ENCODE peak calls at places on chromosomes 7 and 10, in seven cellular contexts. Q is HepG2, X is HCT116, L is K562, Y is Panc1, G is GM12878, Z is H1. K is an unnamed sample.

GRCh38 chr10:88245974-88246511 is 337.1 kb downstream of the RNLS start:
- DNase-seq in Q (no peak), X (no peak), L (no peak), Y (no peak), G (no peak), Z (no peak), K (no peak)

GRCh38 chr7:82183633-82184032 is 259.9 kb downstream of the CACNA2D1 start:
- DNase-seq in Q (no peak), X (no peak), L (no peak), Y (no peak), G (no peak), Z (no peak), K (no peak)

GRCh38 chr7:142808802-142809583 is 38.2 kb downstream of the PRSS2 start:
- DNase-seq in Q (no peak), X (no peak), L (peak; percentile 77), Y (no peak), G (peak; percentile 96), Z (no peak), K (no peak)

GRCh38 chr10:95567903-95568630 is 6.9 kb upstream of the SORBS1 start:
- DNase-seq in Q (no peak), X (no peak), L (no peak), Y (no peak), G (no peak), Z (no peak), K (no peak)

GRCh38 chr10:61688551-61689308 is 26.0 kb downstream of the CABCOCO1 start:
- DNase-seq in Q (no peak), X (no peak), L (no peak), Y (no peak), G (no peak), Z (no peak), K (no peak)

GRCh38 chr7:2120251-2120660 is 112.5 kb downstream of the MAD1L1 start:
- DNase-seq in Q (no peak), X (no peak), L (no peak), Y (no peak), G (no peak), Z (no peak), K (no peak)

GRCh38 chr7:156680281-156680680 is 39.7 kb downstream of the RNF32 start:
- DNase-seq in Q (no peak), X (no peak), L (no peak), Y (no peak), G (no peak), Z (no peak), K (no peak)

GRCh38 chr10:74640134-74640533 is 186.3 kb upstream of the KAT6B start:
- DNase-seq in Q (no peak), X (no peak), L (no peak), Y (no peak), G (peak; percentile 31), Z (peak; percentile 2), K (no peak)

GRCh38 chr10:59580257-59580863 is 129.3 kb downstream of the SLC16A9 start:
- DNase-seq in Q (peak; percentile 3), X (peak; percentile 32), L (no peak), Y (peak; percentile 2), G (no peak), Z (no peak), K (peak; percentile 45)

GRCh38 chr10:3482200-3482993 is 302.6 kb downstream of the KLF6 start:
- DNase-seq in Q (peak; percentile 30), X (peak; percentile 88), L (peak; percentile 44), Y (no peak), G (peak; percentile 51), Z (no peak), K (no peak)

GRCh38 chr7:50791921-50792341 is 9.2 kb upstream of the GRB10 start:
- DNase-seq in Q (peak; percentile 20), X (no peak), L (peak; percentile 19), Y (no peak), G (no peak), Z (no peak), K (no peak)

GRCh38 chr7:129066290-129067131 is 11.6 kb upstream of the TNPO3 start:
- DNase-seq in Q (no peak), X (no peak), L (peak; percentile 86), Y (no peak), G (no peak), Z (no peak), K (no peak)

GRCh38 chr10:29328988-29329387 is 40.1 kb downstream of the LYZL1 start:
- DNase-seq in Q (no peak), X (no peak), L (no peak), Y (no peak), G (no peak), Z (no peak), K (no peak)

GRCh38 chr10:112467541-112468075 is 20.6 kb downstream of the VTI1A start:
- DNase-seq in Q (no peak), X (no peak), L (no peak), Y (no peak), G (no peak), Z (no peak), K (no peak)

GRCh38 chr10:109913351-109913902 is 9.9 kb downstream of the XPNPEP1 start:
- DNase-seq in Q (no peak), X (no peak), L (no peak), Y (no peak), G (no peak), Z (no peak), K (no peak)
- TF ChIP-seq SIN3A in Q (no peak), X (no peak), L (no peak), Y (no peak), G (no peak), Z (no peak), K (no peak)

DNA sequence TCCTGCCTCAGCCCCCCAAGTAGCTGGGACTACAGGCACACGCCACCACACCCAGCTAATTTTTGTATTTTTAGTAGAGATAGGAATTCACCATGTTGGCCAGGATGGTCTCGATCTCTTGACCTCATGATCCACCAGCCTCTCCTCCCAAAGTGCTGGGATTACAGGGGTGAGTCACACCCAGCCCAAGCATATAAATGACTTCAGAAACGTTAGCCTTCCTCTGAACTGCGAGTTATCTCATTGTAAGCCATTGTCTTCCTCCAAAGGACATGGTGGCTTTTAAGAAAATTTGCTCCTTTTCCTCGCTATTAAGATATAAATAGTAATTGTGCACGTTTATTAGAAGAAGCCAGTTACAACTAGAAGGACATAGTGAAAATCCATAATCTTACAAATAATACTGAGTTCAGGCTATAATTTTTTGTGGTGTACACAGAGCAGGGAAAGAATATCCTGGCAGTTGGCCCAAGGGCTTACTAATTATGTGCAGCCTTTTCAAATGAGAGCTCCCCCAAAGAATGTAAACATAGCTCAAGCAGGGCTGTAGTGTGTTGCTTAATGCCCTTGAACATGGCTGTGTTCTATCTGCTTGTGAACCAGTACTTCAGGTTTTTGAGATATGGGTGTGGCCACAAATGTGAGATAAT is 495.8 kb downstream of the PARD3 start:
- DNase-seq in Q (peak; percentile 64), X (peak; percentile 10), L (no peak), Y (no peak), G (no peak), Z (no peak), K (peak; percentile 9)
- TF ChIP-seq SIN3A in Q (no peak), X (no peak), L (no peak), Y (no peak), G (no peak), Z (no peak), K (no peak)

DNA sequence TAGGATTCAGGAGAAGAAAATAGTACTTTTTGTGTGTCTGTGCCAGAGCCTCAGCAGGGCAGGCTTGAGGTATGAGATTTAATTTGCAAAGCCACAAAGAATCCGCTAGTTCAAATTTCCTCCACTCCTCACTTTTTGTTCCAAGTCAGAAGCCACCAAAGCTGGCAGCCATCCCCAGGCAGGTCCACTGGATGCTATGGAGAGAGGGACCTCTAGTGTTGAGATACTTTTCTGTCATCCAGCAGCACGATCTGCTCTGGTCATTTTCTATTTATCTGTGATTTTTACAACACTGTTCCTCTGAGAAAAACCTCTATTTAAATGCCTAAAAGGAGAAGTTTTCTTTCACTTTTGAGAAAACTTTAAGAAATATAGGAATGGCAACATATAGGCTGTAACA is 147.9 kb upstream of the FRMD4A start:
- DNase-seq in Q (no peak), X (peak; percentile 19), L (peak; percentile 31), Y (no peak), G (no peak), Z (peak; percentile 46), K (peak; percentile 65)
- TF ChIP-seq SIN3A in Q (no peak), X (no peak), L (no peak), Y (no peak), G (no peak), Z (no peak), K (no peak)

DNA sequence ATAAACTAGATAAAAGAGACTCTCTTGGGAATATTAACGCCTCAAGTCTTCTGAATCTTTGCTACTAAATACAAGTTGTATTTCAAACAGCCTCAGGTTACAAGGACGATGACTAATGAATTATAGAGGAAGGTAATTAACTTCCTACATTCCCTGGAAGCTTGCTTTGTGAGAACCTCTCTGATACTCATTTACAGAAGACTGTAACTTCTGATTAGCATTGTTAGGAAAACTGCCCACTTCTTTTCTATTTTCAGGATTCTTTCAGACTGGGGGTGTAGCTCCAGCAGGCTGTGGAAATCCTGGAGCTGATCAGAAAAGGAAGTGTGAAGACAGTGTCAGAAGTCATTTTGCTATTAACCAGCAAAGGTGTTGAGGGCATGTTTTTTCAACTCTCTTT is 316.7 kb upstream of the NPSR1 start:
- DNase-seq in Q (no peak), X (no peak), L (no peak), Y (no peak), G (no peak), Z (no peak), K (no peak)
- TF ChIP-seq SIN3A in Q (no peak), X (no peak), L (no peak), Y (no peak), G (no peak), Z (no peak), K (no peak)

DNA sequence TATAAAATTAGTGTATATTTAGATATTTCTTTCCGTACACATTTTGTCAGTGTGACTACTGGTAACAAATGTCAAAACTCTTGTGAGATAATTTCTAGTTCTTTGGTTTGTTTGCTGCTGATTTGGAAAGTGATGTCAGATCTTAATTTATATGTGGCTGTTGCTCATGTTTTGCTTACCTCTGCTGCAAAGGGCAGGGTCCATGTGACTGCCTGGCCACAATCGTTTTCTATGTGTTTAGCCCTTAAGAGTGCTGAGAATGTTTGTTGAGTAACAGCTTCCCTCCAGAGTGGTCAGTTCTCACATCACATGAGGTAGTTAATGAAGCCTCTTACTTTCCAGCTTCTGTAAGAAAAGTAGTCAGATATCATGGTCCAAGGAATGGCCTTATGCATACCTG is 4.2 kb downstream of the NRBF2 start:
- DNase-seq in Q (peak; percentile 66), X (no peak), L (no peak), Y (no peak), G (no peak), Z (no peak), K (no peak)
- TF ChIP-seq SIN3A in Q (no peak), X (no peak), L (no peak), Y (no peak), G (no peak), Z (no peak), K (no peak)

DNA sequence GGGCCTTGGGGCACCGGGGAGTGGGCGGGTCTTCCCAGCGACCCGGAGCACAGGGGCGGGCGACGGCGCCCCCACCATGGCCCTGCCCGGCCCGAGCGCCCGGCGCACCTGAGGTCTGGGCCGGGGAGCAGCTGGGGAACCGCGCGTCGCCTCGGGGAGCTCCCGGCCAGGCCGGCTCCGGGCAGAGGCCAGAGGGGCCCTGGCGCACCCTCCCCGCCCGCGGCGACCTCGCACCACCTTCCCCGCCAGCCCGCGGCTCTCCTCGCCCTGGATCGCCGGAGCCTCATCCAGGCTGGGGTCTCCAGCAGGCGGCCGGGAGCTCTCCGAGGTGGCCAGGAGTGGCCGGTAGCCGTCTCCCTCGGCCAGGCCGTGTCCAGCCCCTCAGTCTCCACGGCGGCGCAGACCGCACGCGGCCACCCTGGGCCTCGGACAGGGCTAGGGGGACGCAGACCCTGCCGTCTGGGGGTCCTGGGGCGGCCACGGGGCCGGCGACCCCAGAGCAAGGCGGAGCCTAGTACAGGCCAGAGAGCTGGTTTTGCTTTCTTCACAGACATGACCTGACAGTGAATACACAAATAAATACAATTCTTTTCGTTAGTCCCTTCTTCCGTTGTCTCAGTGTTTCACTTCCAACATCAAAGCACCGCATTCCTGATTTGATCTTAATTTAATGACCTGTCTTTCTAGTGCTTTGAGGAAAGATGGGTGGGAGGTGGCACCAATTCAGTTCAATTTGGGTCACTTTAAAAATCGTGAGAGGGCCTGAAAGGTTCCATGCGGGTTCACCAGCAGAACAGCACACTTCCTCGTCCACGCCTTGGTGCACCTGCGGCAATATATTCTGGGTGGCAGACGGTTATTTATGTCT is 357.0 kb downstream of the DNAJB6 start:
- DNase-seq in Q (no peak), X (no peak), L (no peak), Y (no peak), G (no peak), Z (no peak), K (peak; percentile 58)
- TF ChIP-seq SIN3A in Q (no peak), X (no peak), L (no peak), Y (no peak), G (no peak), Z (no peak), K (no peak)